ENCODE peak calls at places on chromosomes 4 and X, in four cellular contexts. R, D, M and F are unnamed samples.

GRCh38 chr4:67568820-67569219 is 10.3 kb downstream of the STAP1 start:
- DNase-seq in R (no peak), D (no peak), M (no peak), F (no peak)

GRCh38 chr4:156685308-156685707 is 286.3 kb downstream of the PDGFC start:
- DNase-seq in R (no peak), M (no peak), D (no peak), F (no peak)

GRCh38 chr4:151912626-151913025 is 151.8 kb upstream of the GATB start:
- DNase-seq in R (no peak), D (no peak), M (no peak), F (no peak)

GRCh38 chr4:96649536-96649935 is 809.6 kb downstream of the PDHA2 start:
- DNase-seq in D (peak; percentile 76), M (no peak), R (no peak), F (no peak)

GRCh38 chr4:26178874-26179273 is 141.9 kb upstream of the RBPJ start:
- DNase-seq in M (no peak), R (no peak), D (no peak), F (no peak)

GRCh38 chr4:102710986-102711385 is 49.8 kb downstream of the MANBA start:
- DNase-seq in M (no peak), D (no peak), R (no peak), F (no peak)

GRCh38 chr4:22778547-22779163 is 85.9 kb downstream of the GBA3 start:
- DNase-seq in R (no peak), D (no peak), M (no peak), F (no peak)

GRCh38 chr4:183638436-183638835 is 20.5 kb downstream of the RWDD4 start:
- DNase-seq in D (no peak), M (no peak), R (no peak), F (no peak)

GRCh38 chr4:122576261-122577188 is 44.3 kb downstream of the IL21 start:
- DNase-seq in D (peak; percentile 36), M (peak; percentile 46), R (peak; percentile 19), F (no peak)

GRCh38 chr4:177322156-177322685 is 12.5 kb downstream of the NEIL3 start:
- DNase-seq in M (no peak), R (no peak), D (no peak), F (no peak)

GRCh38 chrX:132855760-132856341 is 102.6 kb downstream of the HS6ST2 start:
- DNase-seq in R (no peak), M (no peak), D (no peak), F (no peak)

GRCh38 chr4:94534401-94535312 is 82.9 kb downstream of the PDLIM5 start:
- DNase-seq in R (no peak), M (no peak), D (no peak), F (no peak)

GRCh38 chr4:183444953-183445543 is 612 bp downstream of the CDKN2AIP start:
- DNase-seq in D (no peak), R (peak; percentile 19), M (no peak), F (no peak)

GRCh38 chr4:112704991-112705845 is 68.3 kb downstream of the LARP7 start:
- DNase-seq in R (peak; percentile 18), M (peak; percentile 8), D (peak; percentile 8), F (no peak)

GRCh38 chr4:3306465-3306864 is 13.6 kb downstream of the RGS12 start:
- DNase-seq in M (no peak), D (no peak), R (no peak), F (peak; percentile 35)

GRCh38 chr4:118968006-118968405 is 79.4 kb downstream of the SYNPO2 start:
- DNase-seq in R (no peak), D (no peak), M (no peak), F (no peak)

GRCh38 chrX:11367609-11368430 is 74.6 kb downstream of the AMELX start:
- DNase-seq in R (no peak), D (no peak), M (no peak), F (no peak)

GRCh38 chrX:68498044-68498507 is 775 bp upstream of the YIPF6 start:
- DNase-seq in D (no peak), R (peak; percentile 25), M (peak; percentile 19), F (no peak)

GRCh38 chr4:131566026-131566425 is 1583.1 kb upstream of the PCDH10 start:
- DNase-seq in M (no peak), D (no peak), R (no peak), F (no peak)

GRCh38 chrX:107677501-107677901 is 49.2 kb downstream of the PRPS1 start:
- DNase-seq in R (no peak), D (no peak), M (no peak), F (no peak)

GRCh38 chr4:125321709-125322362 is 7.1 kb downstream of the FAT4 start:
- DNase-seq in M (no peak), R (no peak), D (no peak), F (no peak)

GRCh38 chrX:119654112-119654531 is 38.8 kb downstream of the SEPTIN6 start:
- DNase-seq in D (no peak), M (no peak), R (no peak), F (no peak)

GRCh38 chr4:40749717-40750460 is at the start of gene NSUN7:
- DNase-seq in D (no peak), M (no peak), R (peak; percentile 20), F (peak; percentile 68)

GRCh38 chrX:76220856-76221255 is 48.0 kb downstream of the PBDC1 start:
- DNase-seq in D (no peak), R (no peak), M (no peak), F (no peak)
- H3K4me3 ChIP-seq in D (no peak overlapping the region), R (no peak overlapping the region), M (no peak overlapping the region), F (no peak overlapping the region)

DNA sequence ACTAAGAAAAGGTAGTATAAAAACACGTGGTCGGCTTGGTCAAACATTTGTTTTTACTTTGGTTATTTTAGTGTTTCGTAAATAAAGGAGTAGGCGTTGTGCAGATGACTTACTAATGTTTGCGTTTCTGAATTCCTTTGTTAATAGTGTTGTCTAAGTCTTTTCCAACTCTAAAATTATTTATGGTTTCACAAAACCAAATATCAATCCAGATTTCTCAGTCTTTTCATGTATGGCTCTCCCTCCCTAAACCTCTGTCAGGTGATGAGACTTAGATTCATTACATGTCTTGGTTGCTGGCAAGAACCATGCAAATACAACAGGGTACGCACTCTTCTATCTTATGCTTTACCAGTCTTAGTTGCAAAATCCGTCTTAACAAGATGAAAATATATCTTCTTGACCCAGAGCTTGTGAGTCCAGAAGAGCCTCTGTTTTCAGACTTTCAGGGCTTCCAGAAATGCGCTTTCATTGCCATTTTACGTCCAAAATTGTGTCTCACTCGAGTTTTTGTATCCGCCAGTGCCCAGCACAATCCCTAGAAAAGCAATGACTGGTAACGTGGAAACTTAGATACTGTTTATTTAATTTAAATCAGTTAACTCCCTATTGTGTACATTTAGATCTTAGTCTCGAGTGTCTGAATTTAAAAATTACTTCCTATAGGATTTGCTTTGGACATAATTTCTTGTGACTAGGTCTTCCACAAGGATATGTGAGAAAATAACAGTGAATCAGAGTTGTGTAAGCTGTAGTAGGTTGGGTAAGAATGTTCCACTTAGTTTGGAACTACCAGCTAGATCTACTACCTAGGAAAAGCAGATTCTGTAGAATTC is 861 bp downstream of the MTHFD2L start:
- DNase-seq in R (no peak), D (no peak), M (no peak), F (no peak)
- H3K27ac ChIP-seq in R (peak overlapping the region; percentile 90), D (peak overlapping the region; percentile 75), M (peak overlapping the region; percentile 88), F (peak overlapping the region; percentile 96)

GRCh38 chr4:768995-769394 is 56.9 kb downstream of the CPLX1 start:
- DNase-seq in M (no peak), D (no peak), R (no peak), F (peak; percentile 49)
- TF ChIP-seq POLR2A in M (no peak), D (no peak), R (no peak), F (no peak)

DNA sequence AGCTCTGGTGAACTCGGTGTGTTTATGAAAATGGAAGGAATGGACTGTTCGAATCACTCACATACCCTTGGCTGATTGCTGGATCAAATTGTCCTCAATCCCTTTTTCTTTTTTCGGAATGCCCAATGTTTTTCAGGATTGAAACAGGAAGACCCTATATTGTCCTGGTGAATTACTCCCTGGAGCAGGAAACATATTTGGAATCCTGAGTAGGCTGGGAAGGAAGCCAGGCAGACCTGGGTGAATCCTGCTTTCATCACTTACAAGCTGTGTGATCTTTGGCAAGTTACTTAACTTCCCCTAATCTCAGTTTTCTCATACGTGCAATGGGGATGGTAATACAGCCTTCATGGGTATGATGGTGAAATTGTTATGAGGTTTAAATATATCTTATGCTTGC is 70.6 kb downstream of the RTL5 start:
- DNase-seq in R (no peak), M (no peak), D (no peak), F (no peak)
- H3K4me3 ChIP-seq in R (no peak overlapping the region), M (no peak overlapping the region), D (no peak overlapping the region), F (no peak overlapping the region)

GRCh38 chr4:168711197-168712120 is 214.6 kb downstream of the PALLD start:
- DNase-seq in M (no peak), D (no peak), R (no peak), F (no peak)
- H3K27ac ChIP-seq in M (no peak overlapping the region), D (no peak overlapping the region), R (no peak overlapping the region), F (no peak overlapping the region)